ENCODE peak calls at places on chromosomes 3 and 15, in nine cellular contexts. One of them, this sample, is unnamed.

GRCh38 chr3:13221491-13221890 is 148.3 kb upstream of the IQSEC1 start:
- DNase-seq in OCI-LY7: no peak
- DNase-seq in GM23338: no peak
- DNase-seq in MM.1S: no peak
- DNase-seq in GM23248: no peak
- DNase-seq in HCT116: no peak
- DNase-seq in hepatocyte: no peak
- DNase-seq in neural progenitor cell: no peak
- DNase-seq in SK-N-SH: peak; percentile 14
- DNase-seq in this sample: no peak

GRCh38 chr3:47009225-47010049 is 30.0 kb downstream of the NBEAL2 start:
- DNase-seq in OCI-LY7: peak; percentile 53
- DNase-seq in GM23338: peak; percentile 89
- DNase-seq in MM.1S: no peak
- DNase-seq in GM23248: peak; percentile 95
- DNase-seq in HCT116: no peak
- DNase-seq in hepatocyte: peak; percentile 96
- DNase-seq in neural progenitor cell: peak; percentile 95
- DNase-seq in SK-N-SH: peak; percentile 99
- DNase-seq in this sample: no peak

GRCh38 chr15:70196314-70197291 is 98.9 kb upstream of the TLE3 start:
- DNase-seq in OCI-LY7: peak; percentile 7
- DNase-seq in GM23338: peak; percentile 91
- DNase-seq in MM.1S: peak; percentile 97
- DNase-seq in GM23248: peak; percentile 92
- DNase-seq in HCT116: no peak
- DNase-seq in hepatocyte: peak; percentile 88
- DNase-seq in neural progenitor cell: peak; percentile 94
- DNase-seq in SK-N-SH: no peak
- DNase-seq in this sample: peak; percentile 47

GRCh38 chr15:90201944-90202375 is 830 bp downstream of the SEMA4B start:
- DNase-seq in OCI-LY7: no peak
- DNase-seq in GM23338: peak; percentile 52
- DNase-seq in MM.1S: no peak
- DNase-seq in GM23248: peak; percentile 27
- DNase-seq in HCT116: no peak
- DNase-seq in hepatocyte: no peak
- DNase-seq in neural progenitor cell: peak; percentile 55
- DNase-seq in SK-N-SH: peak; percentile 85
- DNase-seq in this sample: no peak

GRCh38 chr3:61966200-61966599 is 404.8 kb downstream of the PTPRG start:
- DNase-seq in OCI-LY7: no peak
- DNase-seq in GM23338: peak; percentile 71
- DNase-seq in MM.1S: no peak
- DNase-seq in GM23248: no peak
- DNase-seq in HCT116: peak; percentile 31
- DNase-seq in hepatocyte: no peak
- DNase-seq in neural progenitor cell: no peak
- DNase-seq in SK-N-SH: no peak
- DNase-seq in this sample: no peak

GRCh38 chr3:119790369-119790768 is 8.5 kb downstream of the NR1I2 start:
- DNase-seq in OCI-LY7: no peak
- DNase-seq in GM23338: no peak
- DNase-seq in MM.1S: no peak
- DNase-seq in GM23248: no peak
- DNase-seq in HCT116: no peak
- DNase-seq in hepatocyte: no peak
- DNase-seq in neural progenitor cell: no peak
- DNase-seq in SK-N-SH: no peak
- DNase-seq in this sample: no peak

GRCh38 chr3:121894191-121894990 is at the start of gene SLC15A2:
- DNase-seq in OCI-LY7: no peak
- DNase-seq in GM23338: peak; percentile 60
- DNase-seq in MM.1S: no peak
- DNase-seq in GM23248: no peak
- DNase-seq in HCT116: no peak
- DNase-seq in hepatocyte: no peak
- DNase-seq in neural progenitor cell: peak; percentile 54
- DNase-seq in SK-N-SH: no peak
- DNase-seq in this sample: no peak

GRCh38 chr15:86903642-86904421 is 824.2 kb downstream of the AGBL1 start:
- DNase-seq in OCI-LY7: no peak
- DNase-seq in GM23338: no peak
- DNase-seq in MM.1S: no peak
- DNase-seq in GM23248: no peak
- DNase-seq in HCT116: no peak
- DNase-seq in hepatocyte: no peak
- DNase-seq in neural progenitor cell: no peak
- DNase-seq in SK-N-SH: no peak
- DNase-seq in this sample: no peak

GRCh38 chr3:12588039-12588673 is 31.3 kb downstream of the MKRN2 start:
- DNase-seq in OCI-LY7: no peak
- DNase-seq in GM23338: no peak
- DNase-seq in MM.1S: no peak
- DNase-seq in GM23248: peak; percentile 50
- DNase-seq in HCT116: no peak
- DNase-seq in hepatocyte: no peak
- DNase-seq in neural progenitor cell: no peak
- DNase-seq in SK-N-SH: no peak
- DNase-seq in this sample: peak; percentile 68

GRCh38 chr3:101685050-101685400 is 1.5 kb downstream of the RPL24 start:
- DNase-seq in OCI-LY7: no peak
- DNase-seq in GM23338: no peak
- DNase-seq in MM.1S: no peak
- DNase-seq in GM23248: no peak
- DNase-seq in HCT116: no peak
- DNase-seq in hepatocyte: no peak
- DNase-seq in neural progenitor cell: no peak
- DNase-seq in SK-N-SH: no peak
- DNase-seq in this sample: no peak

GRCh38 chr3:101689291-101689690 is 2.8 kb upstream of the RPL24 start:
- DNase-seq in OCI-LY7: no peak
- DNase-seq in GM23338: no peak
- DNase-seq in MM.1S: no peak
- DNase-seq in GM23248: no peak
- DNase-seq in HCT116: no peak
- DNase-seq in hepatocyte: no peak
- DNase-seq in neural progenitor cell: no peak
- DNase-seq in SK-N-SH: no peak
- DNase-seq in this sample: no peak

GRCh38 chr3:101685870-101686307 is 629 bp downstream of the RPL24 start:
- DNase-seq in OCI-LY7: no peak
- DNase-seq in GM23338: peak; percentile 17
- DNase-seq in MM.1S: no peak
- DNase-seq in GM23248: peak; percentile 43
- DNase-seq in HCT116: no peak
- DNase-seq in hepatocyte: peak; percentile 24
- DNase-seq in neural progenitor cell: no peak
- DNase-seq in SK-N-SH: no peak
- DNase-seq in this sample: no peak

GRCh38 chr3:101690972-101691371 is 4.5 kb upstream of the RPL24 start:
- DNase-seq in OCI-LY7: peak; percentile 27
- DNase-seq in GM23338: peak; percentile 21
- DNase-seq in MM.1S: peak; percentile 36
- DNase-seq in GM23248: no peak
- DNase-seq in HCT116: no peak
- DNase-seq in hepatocyte: no peak
- DNase-seq in neural progenitor cell: no peak
- DNase-seq in SK-N-SH: no peak
- DNase-seq in this sample: no peak

DNA sequence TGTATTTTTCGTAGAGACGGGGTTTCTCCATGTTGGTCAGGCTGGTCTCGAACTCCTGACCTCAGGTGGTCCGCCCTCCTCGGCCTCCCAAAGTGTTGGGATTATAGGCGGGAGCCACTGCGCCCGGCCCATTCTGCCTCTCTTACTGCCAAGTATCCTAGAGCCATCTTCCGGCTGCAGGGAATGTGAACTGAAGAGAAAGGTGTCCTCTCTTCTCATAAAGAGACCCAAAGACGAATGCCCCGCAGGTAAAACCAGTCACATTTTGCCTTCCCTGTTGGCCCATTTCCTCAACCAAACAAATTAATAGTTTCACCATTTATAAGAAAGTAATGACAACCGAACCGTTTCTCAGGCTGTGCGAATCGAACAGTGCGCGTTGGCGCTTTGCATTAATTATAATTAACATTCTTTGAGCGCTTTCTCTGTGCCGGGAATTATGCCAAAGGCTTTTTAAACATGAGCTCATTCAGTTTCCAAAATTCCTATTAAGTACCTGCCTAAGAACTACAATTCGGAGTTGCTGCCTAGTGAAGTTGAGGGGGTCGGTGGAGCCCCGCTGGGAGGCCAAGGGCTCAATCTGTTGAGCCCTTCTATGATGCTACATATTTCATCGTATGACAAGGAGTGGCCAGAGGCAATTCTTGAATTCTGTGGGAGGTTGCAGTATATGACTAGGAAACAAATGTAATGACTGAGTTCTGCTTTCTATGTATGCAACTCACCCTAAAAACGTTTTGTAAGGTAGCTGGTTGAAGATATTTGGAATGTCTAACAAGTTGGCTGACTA is 819 bp upstream of the RPL24 start:
- DNase-seq in OCI-LY7: no peak
- DNase-seq in GM23338: no peak
- DNase-seq in MM.1S: no peak
- DNase-seq in GM23248: peak; percentile 69
- DNase-seq in HCT116: no peak
- DNase-seq in hepatocyte: no peak
- DNase-seq in neural progenitor cell: peak; percentile 7
- DNase-seq in SK-N-SH: no peak
- DNase-seq in this sample: peak; percentile 39
- H3K4me3 ChIP-seq in OCI-LY7: peak overlapping the region; percentile 97
- H3K4me3 ChIP-seq in GM23338: peak overlapping the region; percentile 94
- H3K4me3 ChIP-seq in MM.1S: peak overlapping the region; percentile 93
- H3K4me3 ChIP-seq in GM23248: peak overlapping the region; percentile 71
- H3K4me3 ChIP-seq in HCT116: peak overlapping the region; percentile 89
- H3K4me3 ChIP-seq in hepatocyte: peak overlapping the region; percentile 4
- H3K4me3 ChIP-seq in neural progenitor cell: peak overlapping the region; percentile 92
- H3K4me3 ChIP-seq in SK-N-SH: peak overlapping the region; percentile 80
- H3K4me3 ChIP-seq in this sample: peak overlapping the region; percentile 89

DNA sequence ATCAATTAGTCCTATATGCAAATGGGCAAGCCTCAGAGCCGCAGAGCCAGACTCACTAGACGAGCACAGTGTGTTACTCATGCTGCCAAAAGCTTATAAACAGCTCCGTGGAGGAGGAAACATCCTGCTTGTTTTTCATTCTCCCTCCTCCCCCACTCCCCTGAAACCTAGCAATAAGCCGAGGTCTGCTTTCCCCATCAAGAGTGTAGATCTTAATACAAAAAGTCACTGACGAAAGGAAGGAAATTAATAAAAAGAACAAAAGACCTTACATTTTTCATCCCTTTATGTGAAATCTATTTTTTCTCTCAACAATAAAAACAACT is 88.5 kb downstream of the XXYLT1 start:
- DNase-seq in OCI-LY7: no peak
- DNase-seq in GM23338: no peak
- DNase-seq in MM.1S: no peak
- DNase-seq in GM23248: peak; percentile 83
- DNase-seq in HCT116: no peak
- DNase-seq in hepatocyte: no peak
- DNase-seq in neural progenitor cell: no peak
- DNase-seq in SK-N-SH: no peak
- DNase-seq in this sample: peak; percentile 62
- TF ChIP-seq EZH2phosphoT487 in OCI-LY7: no peak
- TF ChIP-seq EZH2phosphoT487 in GM23338: no peak
- TF ChIP-seq EZH2phosphoT487 in MM.1S: no peak
- TF ChIP-seq EZH2phosphoT487 in GM23248: no peak
- TF ChIP-seq EZH2phosphoT487 in HCT116: no peak
- TF ChIP-seq EZH2phosphoT487 in hepatocyte: no peak
- TF ChIP-seq EZH2phosphoT487 in neural progenitor cell: no peak
- TF ChIP-seq EZH2phosphoT487 in SK-N-SH: no peak
- TF ChIP-seq EZH2phosphoT487 in this sample: no peak

GRCh38 chr3:124260206-124260915 is 268.4 kb upstream of the ROPN1 start:
- DNase-seq in OCI-LY7: no peak
- DNase-seq in GM23338: no peak
- DNase-seq in MM.1S: no peak
- DNase-seq in GM23248: peak; percentile 96
- DNase-seq in HCT116: no peak
- DNase-seq in hepatocyte: no peak
- DNase-seq in neural progenitor cell: no peak
- DNase-seq in SK-N-SH: no peak
- DNase-seq in this sample: peak; percentile 72

GRCh38 chr3:124258057-124258500 is 266.2 kb upstream of the ROPN1 start:
- DNase-seq in OCI-LY7: no peak
- DNase-seq in GM23338: no peak
- DNase-seq in MM.1S: no peak
- DNase-seq in GM23248: peak; percentile 67
- DNase-seq in HCT116: no peak
- DNase-seq in hepatocyte: no peak
- DNase-seq in neural progenitor cell: no peak
- DNase-seq in SK-N-SH: peak; percentile 65
- DNase-seq in this sample: no peak

GRCh38 chr3:124257332-124257864 is 265.5 kb upstream of the ROPN1 start:
- DNase-seq in OCI-LY7: no peak
- DNase-seq in GM23338: no peak
- DNase-seq in MM.1S: no peak
- DNase-seq in GM23248: no peak
- DNase-seq in HCT116: no peak
- DNase-seq in hepatocyte: no peak
- DNase-seq in neural progenitor cell: no peak
- DNase-seq in SK-N-SH: peak; percentile 38
- DNase-seq in this sample: no peak

GRCh38 chr3:124256156-124256555 is 264.2 kb upstream of the ROPN1 start:
- DNase-seq in OCI-LY7: no peak
- DNase-seq in GM23338: peak; percentile 45
- DNase-seq in MM.1S: no peak
- DNase-seq in GM23248: no peak
- DNase-seq in HCT116: no peak
- DNase-seq in hepatocyte: no peak
- DNase-seq in neural progenitor cell: no peak
- DNase-seq in SK-N-SH: no peak
- DNase-seq in this sample: peak; percentile 25

DNA sequence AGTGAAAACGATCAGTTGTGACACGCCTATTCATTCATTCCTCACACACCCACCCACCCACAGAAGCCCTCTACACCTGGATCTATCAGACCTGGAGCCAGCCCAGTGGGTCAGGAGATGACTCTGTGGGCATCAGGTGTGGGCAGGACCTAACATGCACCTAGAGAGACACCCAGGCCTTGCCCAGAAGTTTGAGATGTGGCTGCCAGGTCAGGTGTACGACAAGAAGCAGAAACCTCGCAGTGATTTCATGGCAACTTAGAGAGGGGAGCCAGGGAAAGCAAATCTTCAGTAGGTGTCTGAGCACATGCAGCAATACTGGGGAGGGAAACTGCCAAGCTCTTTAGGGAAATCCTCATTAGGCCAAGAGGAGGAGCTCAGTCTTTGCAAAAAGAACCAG is 264.7 kb upstream of the ROPN1 start:
- DNase-seq in OCI-LY7: no peak
- DNase-seq in GM23338: no peak
- DNase-seq in MM.1S: no peak
- DNase-seq in GM23248: no peak
- DNase-seq in HCT116: no peak
- DNase-seq in hepatocyte: no peak
- DNase-seq in neural progenitor cell: no peak
- DNase-seq in SK-N-SH: no peak
- DNase-seq in this sample: no peak
- H3K4me2 ChIP-seq in OCI-LY7: no peak overlapping the region
- H3K4me2 ChIP-seq in GM23338: peak overlapping the region; percentile 51
- H3K4me2 ChIP-seq in MM.1S: no peak overlapping the region
- H3K4me2 ChIP-seq in GM23248: no peak overlapping the region
- H3K4me2 ChIP-seq in HCT116: no peak overlapping the region
- H3K4me2 ChIP-seq in hepatocyte: no peak overlapping the region
- H3K4me2 ChIP-seq in neural progenitor cell: no peak overlapping the region
- H3K4me2 ChIP-seq in SK-N-SH: no peak overlapping the region
- H3K4me2 ChIP-seq in this sample: no peak overlapping the region

GRCh38 chr15:65355983-65356353 is 21.8 kb downstream of the IGDCC3 start:
- DNase-seq in OCI-LY7: no peak
- DNase-seq in GM23338: no peak
- DNase-seq in MM.1S: no peak
- DNase-seq in GM23248: no peak
- DNase-seq in HCT116: no peak
- DNase-seq in hepatocyte: no peak
- DNase-seq in neural progenitor cell: peak; percentile 81
- DNase-seq in SK-N-SH: no peak
- DNase-seq in this sample: no peak
- H3K4me3 ChIP-seq in OCI-LY7: no peak overlapping the region
- H3K4me3 ChIP-seq in GM23338: peak overlapping the region; percentile 75
- H3K4me3 ChIP-seq in MM.1S: peak overlapping the region; percentile 45
- H3K4me3 ChIP-seq in GM23248: peak overlapping the region; percentile 60
- H3K4me3 ChIP-seq in HCT116: no peak overlapping the region
- H3K4me3 ChIP-seq in hepatocyte: peak overlapping the region; percentile 50
- H3K4me3 ChIP-seq in neural progenitor cell: peak overlapping the region; percentile 48
- H3K4me3 ChIP-seq in SK-N-SH: no peak overlapping the region
- H3K4me3 ChIP-seq in this sample: no peak overlapping the region

This sample was measured in PC-3.